ENCODE peak calls at places on chromosomes 7 and 10, in eight cellular contexts. W is astrocyte of the spinal cord, N is heart right ventricle, I is PC-9, C is GM12865, A is fibroblast of pulmonary artery, K is neural crest cell, X is endothelial cell. L is an unnamed sample.

GRCh38 chr10:118698421-118698820 is 56.3 kb downstream of the CACUL1 start:
- DNase-seq in W (peak; percentile 71), N (no peak), I (no peak), C (peak; percentile 80), A (peak; percentile 72), K (no peak), X (no peak), L (no peak)

GRCh38 chr7:27901028-27901760 is 161.2 kb downstream of the TAX1BP1 start:
- DNase-seq in W (peak; percentile 74), N (no peak), I (peak; percentile 58), C (peak; percentile 69), A (peak; percentile 54), K (no peak), X (no peak), L (no peak)

GRCh38 chr10:86956841-86957448 is 470 bp downstream of the MMRN2 start:
- DNase-seq in W (no peak), N (no peak), I (no peak), C (no peak), A (no peak), K (no peak), X (no peak), L (no peak)

GRCh38 chr10:72088879-72089585 is 681 bp upstream of the SPOCK2 start:
- DNase-seq in W (peak; percentile 8), N (peak; percentile 59), I (peak; percentile 1), C (no peak), A (peak; percentile 17), K (no peak), X (no peak), L (no peak)

GRCh38 chr7:33195264-33195663 is 65.9 kb downstream of the BBS9 start:
- DNase-seq in W (peak; percentile 70), N (no peak), I (peak; percentile 47), C (no peak), A (peak; percentile 79), K (no peak), X (no peak), L (no peak)

GRCh38 chr7:140242057-140243031 is 65.6 kb upstream of the KDM7A start:
- DNase-seq in W (no peak), N (no peak), I (peak; percentile 67), C (peak; percentile 69), A (no peak), K (no peak), X (peak; percentile 33), L (no peak)

GRCh38 chr7:157079116-157079515 is 59.6 kb upstream of the UBE3C start:
- DNase-seq in W (no peak), N (no peak), I (no peak), C (no peak), A (no peak), K (no peak), X (no peak), L (no peak)

GRCh38 chr10:72261323-72262018 is 12.3 kb upstream of the DDIT4 start:
- DNase-seq in W (peak; percentile 17), N (no peak), I (peak; percentile 76), C (peak; percentile 93), A (no peak), K (no peak), X (peak; percentile 19), L (no peak)

GRCh38 chr7:41788556-41788955 is 85.7 kb upstream of the INHBA start:
- DNase-seq in W (no peak), N (no peak), I (no peak), C (no peak), A (no peak), K (no peak), X (no peak), L (no peak)

GRCh38 chr7:121475806-121476205 is 79.7 kb upstream of the FAM3C start:
- DNase-seq in W (no peak), N (peak; percentile 13), I (no peak), C (no peak), A (peak; percentile 86), K (no peak), X (no peak), L (no peak)

GRCh38 chr7:40879941-40880558 is 745.2 kb downstream of the SUGCT start:
- DNase-seq in W (peak; percentile 40), N (no peak), I (no peak), C (no peak), A (peak; percentile 57), K (no peak), X (no peak), L (no peak)

GRCh38 chr7:120256719-120257118 is 16.3 kb upstream of the KCND2 start:
- DNase-seq in W (no peak), N (no peak), I (no peak), C (no peak), A (no peak), K (no peak), X (no peak), L (no peak)

GRCh38 chr7:132771301-132771730 is 195.0 kb upstream of the PLXNA4 start:
- DNase-seq in W (no peak), N (no peak), I (no peak), C (no peak), A (no peak), K (no peak), X (no peak), L (no peak)

GRCh38 chr7:93165447-93165846 is 17.3 kb upstream of the SAMD9L start:
- DNase-seq in W (no peak), N (no peak), I (no peak), C (peak; percentile 73), A (no peak), K (no peak), X (no peak), L (no peak)

GRCh38 chr7:46810986-46811385 is 770.9 kb downstream of the TNS3 start:
- DNase-seq in W (no peak), N (no peak), I (no peak), C (no peak), A (no peak), K (no peak), X (no peak), L (no peak)

GRCh38 chr7:75565129-75565528 is 73.0 kb downstream of the SPDYE5 start:
- DNase-seq in W (peak; percentile 94), N (no peak), I (peak; percentile 94), C (no peak), A (peak; percentile 93), K (no peak), X (no peak), L (no peak)

GRCh38 chr7:116284390-116284789 is 74.1 kb downstream of the TES start:
- DNase-seq in W (no peak), N (no peak), I (no peak), C (no peak), A (no peak), K (no peak), X (no peak), L (no peak)

GRCh38 chr10:66982792-66983481 is 57.1 kb downstream of the LRRTM3 start:
- DNase-seq in W (no peak), N (no peak), I (no peak), C (peak; percentile 2), A (no peak), K (no peak), X (peak; percentile 4), L (no peak)

GRCh38 chr7:39547336-39547735 is 18.9 kb upstream of the YAE1 start:
- DNase-seq in W (no peak), N (no peak), I (no peak), C (no peak), A (no peak), K (no peak), X (no peak), L (no peak)

GRCh38 chr7:158748335-158748734 is 43.7 kb upstream of the NCAPG2 start:
- DNase-seq in W (no peak), N (no peak), I (no peak), C (no peak), A (no peak), K (no peak), X (no peak), L (no peak)

GRCh38 chr10:21494221-21495001 is 31.1 kb downstream of the SKIDA1 start:
- DNase-seq in W (peak; percentile 68), N (peak; percentile 52), I (no peak), C (peak; percentile 38), A (no peak), K (no peak), X (peak; percentile 47), L (no peak)

DNA sequence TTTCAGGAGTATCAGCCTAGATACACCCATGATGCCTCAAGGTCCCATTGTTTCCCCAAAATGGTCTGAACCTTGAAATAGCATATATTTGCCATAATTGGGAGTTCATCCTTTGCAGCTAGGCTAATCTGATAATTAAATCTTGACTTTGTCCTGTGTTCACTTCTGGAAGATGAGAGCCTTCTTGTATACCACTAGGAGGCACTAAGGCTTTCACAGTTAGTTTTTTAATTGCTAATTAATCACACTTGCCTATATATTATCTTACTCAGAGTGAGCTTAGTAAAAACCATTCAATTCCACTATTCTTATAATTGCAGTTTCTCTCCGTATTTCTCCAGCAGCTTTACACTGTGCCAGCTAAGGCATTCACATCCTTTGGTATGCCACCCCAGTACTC is 48.7 kb upstream of the MAGI2 start:
- DNase-seq in W (no peak), N (no peak), I (no peak), C (no peak), A (no peak), K (no peak), X (no peak), L (no peak)
- TF ChIP-seq CTCF in W (no peak), N (no peak), I (peak; percentile 41), C (no peak), A (peak; percentile 19), K (peak; percentile 24), X (peak; percentile 31), L (peak; percentile 13)

GRCh38 chr10:126846959-126847358 is 58.3 kb upstream of the DOCK1 start:
- DNase-seq in W (no peak), N (no peak), I (no peak), C (no peak), A (no peak), K (no peak), X (no peak), L (no peak)
- TF ChIP-seq CTCF in W (peak; percentile 13), N (no peak), I (no peak), C (no peak), A (no peak), K (no peak), X (no peak), L (no peak)

DNA sequence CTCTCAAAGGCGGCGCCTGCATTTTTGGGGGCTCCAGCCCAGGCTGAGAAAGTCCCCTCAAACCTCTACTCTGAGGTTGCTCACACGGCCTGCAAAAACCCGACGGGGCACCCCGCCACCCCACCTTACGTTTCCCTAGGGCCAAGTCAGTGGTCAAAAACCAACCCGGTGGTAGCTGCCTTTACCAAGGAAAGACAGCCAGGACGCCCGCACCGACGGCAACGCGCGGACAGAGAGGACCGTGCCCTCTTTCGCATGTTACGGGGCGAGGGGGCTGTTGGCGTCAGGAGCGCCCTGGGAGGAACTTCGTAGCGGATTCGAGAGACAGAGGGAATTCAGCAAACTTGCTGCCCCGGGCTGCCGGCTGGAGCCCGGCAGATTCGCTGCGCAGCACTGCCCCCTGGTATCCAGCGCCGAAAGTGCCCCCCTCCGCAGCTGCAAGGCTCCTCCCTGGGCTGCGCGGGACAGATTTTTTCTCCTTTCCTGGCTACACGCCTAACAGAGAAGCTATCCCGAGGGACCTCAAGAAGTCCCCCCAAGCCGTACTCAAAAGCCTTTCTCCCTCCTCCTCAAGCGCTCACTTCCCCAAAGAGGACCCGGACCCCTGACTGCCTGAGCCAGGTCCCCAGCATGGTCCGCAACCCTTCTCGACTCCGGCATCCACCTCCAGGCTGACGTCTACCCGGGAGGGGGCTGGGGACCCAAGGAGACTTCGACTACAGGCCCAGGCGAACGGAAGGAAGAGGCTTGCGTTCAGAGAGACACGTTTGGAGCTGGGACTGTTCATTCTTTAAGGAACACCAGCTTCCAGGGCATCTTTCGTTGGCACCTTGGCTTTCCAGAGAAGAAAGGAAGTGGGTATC is 27.7 kb upstream of the VAX1 start:
- DNase-seq in W (no peak), N (peak; percentile 42), I (no peak), C (no peak), A (peak; percentile 57), K (peak; percentile 73), X (peak; percentile 93), L (no peak)
- TF ChIP-seq CTCF in W (peak; percentile 81), N (peak; percentile 55), I (peak; percentile 59), C (no peak), A (peak; percentile 66), K (peak; percentile 73), X (peak; percentile 47), L (peak; percentile 61)

GRCh38 chr10:68981074-68981473 is 7.5 kb upstream of the KIFBP start:
- DNase-seq in W (no peak), N (no peak), I (no peak), C (no peak), A (peak; percentile 25), K (no peak), X (no peak), L (no peak)
- TF ChIP-seq CTCF in W (peak; percentile 25), N (no peak), I (peak; percentile 42), C (peak; percentile 22), A (peak; percentile 38), K (peak; percentile 55), X (no peak), L (no peak)